ENCODE peak calls at places on chromosomes 13 and 19, in seven cellular contexts. Q is CD4-positive, alpha-beta memory T cell; G is NB4; H is effector memory CD4-positive, alpha-beta T cell; A is SJSA1; K is fibroblast of mammary gland; J is testis. Z is an unnamed sample.
A peak's percentile ranks its signal among the peaks of the same experiment; 100 is the strongest.

GRCh38 chr19:10690351-10690781 is 10.9 kb upstream of the QTRT1 start:
- DNase-seq in Q (no peak), G (peak; percentile 84), H (no peak), A (no peak), K (peak; percentile 63), J (peak; percentile 73), Z (peak; percentile 76)

GRCh38 chr13:42484396-42484795 is 89.6 kb upstream of the TNFSF11 start:
- DNase-seq in Q (no peak), G (no peak), H (no peak), A (no peak), K (peak; percentile 52), J (no peak), Z (no peak)

GRCh38 chr19:35895911-35896642 is 4.3 kb downstream of the NFKBID start:
- DNase-seq in Q (no peak), G (no peak), H (no peak), A (no peak), K (no peak), J (no peak), Z (no peak)

GRCh38 chr19:6806488-6806887 is 34.0 kb downstream of the VAV1 start:
- DNase-seq in Q (no peak), G (peak; percentile 32), H (no peak), A (no peak), K (no peak), J (peak; percentile 34), Z (no peak)

GRCh38 chr19:38384209-38385027 is 3.4 kb downstream of the GGN start:
- DNase-seq in Q (no peak), G (no peak), H (no peak), A (no peak), K (no peak), J (no peak), Z (no peak)

GRCh38 chr19:11685676-11686650 is 52.8 kb downstream of the ZNF823 start:
- DNase-seq in Q (no peak), G (no peak), H (no peak), A (no peak), K (no peak), J (no peak), Z (no peak)

GRCh38 chr13:50149932-50150331 is 134.7 kb downstream of the KCNRG start:
- DNase-seq in Q (no peak), G (no peak), H (no peak), A (no peak), K (no peak), J (peak; percentile 80), Z (no peak)

GRCh38 chr19:3336680-3337523 is 29.5 kb upstream of the NFIC start:
- DNase-seq in Q (no peak), G (no peak), H (no peak), A (no peak), K (peak; percentile 83), J (peak; percentile 95), Z (peak; percentile 90)

GRCh38 chr19:4474504-4475136 is 2.5 kb downstream of the HDGFL2 start:
- DNase-seq in Q (no peak), G (no peak), H (no peak), A (no peak), K (peak; percentile 55), J (peak; percentile 85), Z (no peak)

GRCh38 chr13:79557666-79558065 is 76.7 kb downstream of the NDFIP2 start:
- DNase-seq in Q (no peak), G (no peak), H (no peak), A (no peak), K (no peak), J (no peak), Z (no peak)

GRCh38 chr19:32642771-32643170 is 32.2 kb downstream of the ANKRD27 start:
- DNase-seq in Q (peak; percentile 75), G (no peak), H (peak; percentile 44), A (no peak), K (no peak), J (no peak), Z (no peak)

GRCh38 chr13:41919031-41919740 is 41.7 kb downstream of the VWA8 start:
- DNase-seq in Q (no peak), G (no peak), H (no peak), A (no peak), K (no peak), J (no peak), Z (no peak)

GRCh38 chr19:30393046-30393445 is 20.9 kb downstream of the ZNF536 start:
- DNase-seq in Q (no peak), G (peak; percentile 44), H (no peak), A (peak; percentile 75), K (no peak), J (no peak), Z (no peak)

GRCh38 chr19:7869910-7870511 is 4.2 kb downstream of the PRR36 start:
- DNase-seq in Q (no peak), G (peak; percentile 85), H (peak; percentile 42), A (no peak), K (peak; percentile 21), J (peak; percentile 74), Z (no peak)
- H3K4me3 ChIP-seq in Q (peak overlapping the region; percentile 44), G (no peak overlapping the region), H (peak overlapping the region; percentile 48), A (peak overlapping the region; percentile 29), K (no peak overlapping the region), J (peak overlapping the region; percentile 56), Z (peak overlapping the region; percentile 38)

GRCh38 chr13:94050039-94050438 is 429.4 kb downstream of the DCT start:
- DNase-seq in Q (no peak), G (no peak), H (no peak), A (no peak), K (no peak), J (no peak), Z (no peak)
- H3K4me3 ChIP-seq in Q (no peak overlapping the region), G (no peak overlapping the region), H (no peak overlapping the region), A (no peak overlapping the region), K (no peak overlapping the region), J (no peak overlapping the region), Z (no peak overlapping the region)

GRCh38 chr19:2274937-2275535 is 6.9 kb downstream of the PEAK3 start:
- DNase-seq in Q (peak; percentile 56), G (peak; percentile 73), H (no peak), A (peak; percentile 78), K (peak; percentile 76), J (peak; percentile 77), Z (peak; percentile 59)

GRCh38 chr19:2274185-2274711 is 7.7 kb downstream of the PEAK3 start:
- DNase-seq in Q (no peak), G (no peak), H (no peak), A (no peak), K (no peak), J (no peak), Z (no peak)

GRCh38 chr19:2271516-2272103 is 10.4 kb downstream of the PEAK3 start:
- DNase-seq in Q (no peak), G (peak; percentile 60), H (no peak), A (no peak), K (peak; percentile 94), J (no peak), Z (no peak)

GRCh38 chr19:2275588-2276428 is 6.2 kb downstream of the PEAK3 start:
- DNase-seq in Q (no peak), G (no peak), H (no peak), A (no peak), K (no peak), J (peak; percentile 71), Z (no peak)

DNA sequence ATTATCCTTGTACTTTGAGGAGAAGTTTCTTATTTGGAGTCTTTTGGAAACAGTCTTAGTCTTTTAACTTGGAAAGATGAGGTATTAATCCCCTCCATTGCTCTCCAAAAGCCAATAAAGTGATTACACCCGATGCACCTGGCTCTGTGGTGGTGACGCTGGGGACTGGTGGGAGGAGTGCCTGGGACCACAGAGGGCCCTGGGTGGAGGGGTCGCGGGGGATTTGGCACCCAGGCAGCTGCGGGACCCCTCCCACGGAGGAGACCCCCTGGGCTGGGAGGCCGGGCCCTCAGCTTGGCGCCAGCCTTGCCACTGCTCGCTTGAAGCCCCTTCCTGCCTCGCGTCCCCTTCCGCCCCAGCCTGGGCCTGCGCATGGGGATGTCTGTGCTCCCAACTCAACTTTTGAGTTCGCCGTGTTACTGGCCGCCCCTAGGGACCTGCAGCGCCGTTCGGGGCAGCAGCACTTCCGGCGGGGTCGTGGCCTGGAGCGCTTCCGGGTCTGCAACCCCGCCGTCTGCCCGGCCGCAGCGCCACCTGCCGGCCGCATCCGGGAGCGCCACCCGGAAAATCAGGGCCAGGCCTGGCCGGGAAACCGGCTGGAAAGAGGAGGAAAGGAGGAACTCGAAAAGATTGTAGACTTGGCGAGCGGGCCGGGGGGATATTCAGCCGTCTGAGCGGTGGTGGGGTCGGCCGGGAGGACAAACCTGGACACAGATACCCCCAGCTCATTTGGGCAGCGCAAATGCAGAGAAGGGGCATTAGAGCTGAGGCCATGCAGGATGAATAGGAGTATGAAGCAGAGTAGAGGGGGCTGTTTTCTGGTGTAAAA is 8.4 kb downstream of the PEAK3 start:
- DNase-seq in Q (peak; percentile 70), G (peak; percentile 92), H (peak; percentile 75), A (peak; percentile 84), K (peak; percentile 73), J (peak; percentile 78), Z (peak; percentile 81)
- H3K4me3 ChIP-seq in Q (peak overlapping the region; percentile 41), G (peak overlapping the region; percentile 65), H (peak overlapping the region; percentile 9), A (peak overlapping the region; percentile 6), K (peak overlapping the region; percentile 19), J (peak overlapping the region; percentile 29), Z (peak overlapping the region; percentile 2)

GRCh38 chr13:91359071-91359470 is 11.6 kb downstream of the MIR17HG start:
- DNase-seq in Q (no peak), G (no peak), H (no peak), A (no peak), K (no peak), J (no peak), Z (no peak)

GRCh38 chr13:91356919-91357612 is 9.6 kb downstream of the MIR17HG start:
- DNase-seq in Q (no peak), G (no peak), H (no peak), A (no peak), K (no peak), J (no peak), Z (no peak)

GRCh38 chr13:91355826-91356710 is 8.6 kb downstream of the MIR17HG start:
- DNase-seq in Q (no peak), G (no peak), H (no peak), A (no peak), K (no peak), J (no peak), Z (no peak)

GRCh38 chr13:91358384-91358776 is 10.9 kb downstream of the MIR17HG start:
- DNase-seq in Q (no peak), G (peak; percentile 57), H (no peak), A (no peak), K (no peak), J (no peak), Z (no peak)

DNA sequence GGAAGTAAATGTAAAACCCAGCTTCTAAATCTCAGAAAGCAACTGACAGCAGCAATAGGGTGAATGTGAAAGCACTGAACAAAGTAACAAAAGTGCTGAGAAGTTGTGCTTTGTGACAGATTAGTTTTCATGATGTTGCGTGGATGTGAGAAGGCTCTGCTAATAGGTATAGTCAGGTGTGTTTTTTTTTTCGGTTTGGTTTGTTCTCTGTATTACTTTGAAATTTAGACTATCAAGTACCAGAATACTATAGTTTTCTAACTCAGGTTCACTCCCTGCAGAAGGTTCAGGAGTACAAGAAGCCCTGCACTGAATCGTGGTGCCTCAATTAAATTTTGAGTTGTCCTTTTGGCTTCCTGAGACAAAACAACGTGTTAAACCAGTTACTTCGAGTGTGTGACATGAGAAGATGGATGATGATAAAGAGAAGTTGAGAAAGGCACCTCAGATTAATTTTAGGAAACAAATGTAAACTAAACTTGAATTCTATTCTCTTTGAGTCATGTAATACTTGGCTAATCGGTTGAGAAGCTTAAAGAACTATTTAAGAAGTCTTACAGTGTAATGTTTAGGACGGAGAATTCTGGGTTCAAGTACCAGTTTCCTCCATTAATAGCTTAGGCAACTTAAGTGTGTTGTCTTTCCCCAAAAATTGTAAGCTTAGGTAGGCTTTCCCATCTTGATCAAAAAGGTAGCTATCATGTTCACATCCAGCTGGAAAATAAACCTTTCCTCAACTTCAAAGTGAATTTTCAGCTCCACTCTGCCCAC is 10.3 kb downstream of the MIR17HG start:
- DNase-seq in Q (no peak), G (no peak), H (no peak), A (no peak), K (no peak), J (no peak), Z (no peak)
- H3K4me3 ChIP-seq in Q (no peak overlapping the region), G (no peak overlapping the region), H (no peak overlapping the region), A (no peak overlapping the region), K (no peak overlapping the region), J (no peak overlapping the region), Z (no peak overlapping the region)

GRCh38 chr13:32316476-32316875 is 1.2 kb downstream of the BRCA2 start:
- DNase-seq in Q (no peak), G (peak; percentile 72), H (no peak), A (no peak), K (peak; percentile 25), J (no peak), Z (no peak)
- H3K4me3 ChIP-seq in Q (peak overlapping the region; percentile 81), G (peak overlapping the region; percentile 87), H (peak overlapping the region; percentile 82), A (peak overlapping the region; percentile 64), K (peak overlapping the region; percentile 89), J (peak overlapping the region; percentile 77), Z (peak overlapping the region; percentile 74)